ENCODE peak calls at places on chromosomes 5 and 9, in four cellular contexts. X is coronary artery; A is CD8-positive, alpha-beta T cell; G is astrocyte of the spinal cord. W is an unnamed sample.

GRCh38 chr9:70073756-70074155 is 30.1 kb downstream of the MAMDC2 start:
- DNase-seq in A (no peak), X (no peak), G (no peak), W (no peak)

GRCh38 chr5:96718635-96719077 is 56.5 kb downstream of the CAST start:
- DNase-seq in X (no peak), G (no peak), A (no peak), W (no peak)

GRCh38 chr5:61159841-61160240 is 2.4 kb downstream of the SMIM15 start:
- DNase-seq in G (no peak), X (no peak), A (no peak), W (no peak)

GRCh38 chr5:58629190-58630159 is 46.6 kb downstream of the RAB3C start:
- DNase-seq in A (no peak), G (no peak), X (no peak), W (no peak)

GRCh38 chr9:96417051-96417586 is 1.1 kb downstream of the ZNF367 start:
- DNase-seq in A (peak), X (peak), G (peak), W (no peak)

GRCh38 chr5:41869150-41869738 is 981 bp downstream of the OXCT1 start:
- DNase-seq in A (no peak), G (peak), X (no peak), W (no peak)

GRCh38 chr9:132166599-132166998 is 4.7 kb downstream of the NTNG2 start:
- DNase-seq in A (no peak), X (no peak), G (no peak), W (no peak)

GRCh38 chr9:127505396-127506116 is 54.2 kb downstream of the LRSAM1 start:
- DNase-seq in X (no peak), G (no peak), A (no peak), W (no peak)

GRCh38 chr9:93576296-93577044 is at the start of gene PHF2:
- DNase-seq in A (no peak), G (no peak), X (peak), W (no peak)

GRCh38 chr9:136629879-136630661 is 32.6 kb upstream of the EGFL7 start:
- DNase-seq in X (no peak), G (peak), A (peak), W (no peak)

GRCh38 chr5:111116550-111116949 is 24.4 kb downstream of the WDR36 start:
- DNase-seq in A (no peak), G (no peak), X (no peak), W (no peak)

GRCh38 chr5:91706785-91707520 is 323.8 kb upstream of the ARRDC3 start:
- DNase-seq in X (no peak), A (no peak), G (peak), W (no peak)

GRCh38 chr5:39214912-39215709 is 4.3 kb downstream of the FYB1 start:
- DNase-seq in X (no peak), G (no peak), A (no peak), W (no peak)

GRCh38 chr5:176762489-176762888 is 47.9 kb upstream of the UNC5A start:
- DNase-seq in A (no peak), X (no peak), G (no peak), W (no peak)

GRCh38 chr9:12722131-12722530 is 28.9 kb downstream of the TYRP1 start:
- DNase-seq in X (no peak), A (no peak), G (no peak), W (no peak)

GRCh38 chr5:18465833-18466681 is 831.8 kb downstream of the TAF11L14 start:
- DNase-seq in X (no peak), A (no peak), G (peak), W (no peak)

GRCh38 chr9:118652935-118653334 is 716.3 kb downstream of the BRINP1 start:
- DNase-seq in X (no peak), G (no peak), A (no peak), W (no peak)

GRCh38 chr9:12988259-12988658 is 213.4 kb downstream of the LURAP1L start:
- DNase-seq in G (no peak), X (no peak), A (no peak), W (no peak)

GRCh38 chr9:135473972-135474543 is 5.5 kb upstream of the PPP1R26 start:
- DNase-seq in A (no peak), X (no peak), G (no peak), W (no peak)

GRCh38 chr5:35138232-35138631 is 90.5 kb upstream of the AGXT2 start:
- DNase-seq in A (no peak), X (no peak), G (peak), W (no peak)

GRCh38 chr5:8843766-8844165 is 702.1 kb downstream of the SEMA5A start:
- DNase-seq in X (no peak), A (no peak), G (peak), W (no peak)

GRCh38 chr9:749712-750111 is 91.8 kb upstream of the DMRT1 start:
- DNase-seq in A (peak), G (peak), X (no peak), W (no peak)

GRCh38 chr5:122908662-122909061 is 63.2 kb downstream of the SNX24 start:
- DNase-seq in A (no peak), X (no peak), G (no peak), W (no peak)

GRCh38 chr5:120684749-120685415 is 220.8 kb downstream of the PRR16 start:
- DNase-seq in A (no peak), G (peak), X (no peak), W (no peak)
- TF ChIP-seq CTCF in A (no peak), G (peak), X (no peak), W (peak)

GRCh38 chr9:36345103-36345846 is 54.8 kb downstream of the RNF38 start:
- DNase-seq in G (no peak), X (no peak), A (no peak), W (no peak)
- TF ChIP-seq CTCF in G (no peak), X (no peak), A (no peak), W (no peak)

DNA sequence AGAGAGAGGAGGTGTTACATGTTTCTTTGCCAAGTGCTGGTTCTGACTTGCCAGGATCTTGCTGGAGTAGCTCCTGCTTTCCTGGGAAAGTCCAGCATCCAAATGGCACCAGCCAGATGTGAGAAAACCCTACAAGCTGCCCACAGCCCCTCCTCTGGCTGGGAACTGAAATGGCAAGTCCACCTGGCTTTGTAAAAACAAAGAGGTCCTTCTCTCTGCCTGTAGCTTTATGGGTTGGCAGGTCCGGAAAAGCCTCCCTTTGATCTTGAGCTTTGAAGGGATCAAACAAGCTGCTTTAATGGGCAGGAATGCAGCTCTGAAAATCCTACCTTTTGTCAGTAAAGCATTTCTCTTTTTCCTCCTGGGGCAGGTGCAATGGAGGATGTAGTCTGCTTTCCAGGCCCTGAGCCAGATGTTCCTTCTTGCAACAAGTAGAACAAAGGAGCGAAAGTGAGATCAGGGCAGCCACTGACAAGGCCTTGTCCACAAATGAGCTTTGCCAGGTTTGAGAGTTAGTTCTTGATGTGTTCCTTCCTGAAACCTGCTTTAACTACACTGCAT is 456.7 kb downstream of the ZNF608 start:
- DNase-seq in G (no peak), A (no peak), X (no peak), W (no peak)
- TF ChIP-seq CTCF in G (no peak), A (no peak), X (no peak), W (no peak)

GRCh38 chr5:9922719-9923118 is 292.6 kb upstream of the TAS2R1 start:
- DNase-seq in X (no peak), A (no peak), G (no peak), W (no peak)
- TF ChIP-seq CTCF in X (no peak), A (peak), G (no peak), W (peak)

GRCh38 chr9:83236029-83236696 is 173.2 kb upstream of the RASEF start:
- DNase-seq in X (no peak), A (no peak), G (no peak), W (no peak)
- TF ChIP-seq CTCF in X (no peak), A (no peak), G (no peak), W (no peak)

DNA sequence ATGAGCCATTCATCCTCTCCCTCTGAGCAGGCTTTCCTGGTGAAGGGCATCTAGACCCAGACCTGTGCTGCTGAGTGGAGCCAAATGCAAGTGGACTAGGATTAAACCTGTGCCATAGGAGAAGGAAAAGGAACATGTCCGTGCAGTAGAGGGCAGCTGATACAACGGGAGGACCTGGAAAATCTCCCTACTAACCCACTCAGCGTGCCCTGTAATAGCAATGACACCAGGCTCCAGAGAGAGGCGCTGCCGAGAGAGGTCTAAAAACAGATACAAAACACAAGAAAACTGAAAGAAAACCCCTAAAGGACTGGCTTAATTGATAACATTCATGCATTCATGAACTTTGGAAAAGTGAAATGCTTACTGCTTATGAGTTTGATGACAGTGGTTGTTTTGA is 60.8 kb downstream of the PFDN1 start:
- DNase-seq in G (no peak), A (no peak), X (no peak), W (no peak)
- TF ChIP-seq CTCF in G (no peak), A (no peak), X (no peak), W (no peak)

GRCh38 chr9:78601957-78602565 is 305.1 kb downstream of the PSAT1 start:
- DNase-seq in X (no peak), G (peak), A (no peak), W (peak)
- TF ChIP-seq CTCF in X (peak), G (peak), A (peak), W (peak)

GRCh38 chr5:112854651-112855050 is 6.4 kb upstream of the SRP19 start:
- DNase-seq in G (no peak), X (no peak), A (no peak), W (no peak)
- TF ChIP-seq CTCF in G (no peak), X (no peak), A (no peak), W (no peak)

GRCh38 chr5:67526793-67527192 is 330.2 kb upstream of the CD180 start:
- DNase-seq in X (no peak), G (no peak), A (no peak), W (no peak)
- TF ChIP-seq CTCF in X (no peak), G (no peak), A (no peak), W (no peak)